ENCODE peak calls at places on chromosomes 11 and 22, in nine cellular contexts. B is ACHN; M is head of caudate nucleus; X is stimulated activated CD4-positive, alpha-beta T cell treated with anti-CD3 and anti-CD28 coated beads, Interleukin-4, amount 100 ng/mL, for 1 hour; L is ecto neural progenitor cell; V is neural crest cell; K is NCI-H2081; Q is activated T-cell treated with anti-CD3 and anti-CD28 coated beads for 48 hours; A is HCEC 1CT. H is an unnamed sample.

GRCh38 chr11:4626207-4627105 is 10.8 kb upstream of the OR51D1 start:
- DNase-seq in B (peak; percentile 69), M (no peak), X (peak; percentile 15), L (peak; percentile 82), V (peak; percentile 82), K (peak; percentile 88), Q (peak; percentile 27), A (peak; percentile 62), H (no peak)

GRCh38 chr11:130070829-130071205 is 1.1 kb downstream of the APLP2 start:
- DNase-seq in B (peak; percentile 35), M (peak; percentile 30), X (no peak), L (no peak), V (no peak), K (no peak), Q (no peak), A (peak; percentile 26), H (no peak)

GRCh38 chr11:113519989-113520613 is 44.9 kb upstream of the DRD2 start:
- DNase-seq in B (no peak), M (no peak), X (no peak), L (peak; percentile 20), V (no peak), K (no peak), Q (no peak), A (no peak), H (no peak)

GRCh38 chr11:124640660-124641059 is 18.0 kb downstream of the TBRG1 start:
- DNase-seq in B (no peak), M (no peak), X (no peak), L (no peak), V (no peak), K (no peak), Q (no peak), A (no peak), H (no peak)

GRCh38 chr22:23256986-23257888 is 76.9 kb downstream of the BCR start:
- DNase-seq in B (no peak), M (no peak), X (no peak), L (no peak), V (no peak), K (no peak), Q (no peak), A (no peak), H (no peak)

GRCh38 chr11:84255483-84255882 is 969.3 kb upstream of the CCDC90B start:
- DNase-seq in B (no peak), M (no peak), X (no peak), L (no peak), V (no peak), K (no peak), Q (no peak), A (no peak), H (no peak)

GRCh38 chr11:72720806-72721205 is 31.4 kb downstream of the ARAP1 start:
- DNase-seq in B (no peak), M (no peak), X (no peak), L (no peak), V (no peak), K (no peak), Q (no peak), A (no peak), H (no peak)

GRCh38 chr11:66467756-66468155 is 1.1 kb downstream of the PELI3 start:
- DNase-seq in B (no peak), M (no peak), X (no peak), L (peak; percentile 79), V (peak; percentile 58), K (peak; percentile 20), Q (no peak), A (no peak), H (no peak)

GRCh38 chr11:86335131-86335768 is 33.2 kb downstream of the HIKESHI start:
- DNase-seq in B (no peak), M (no peak), X (no peak), L (no peak), V (no peak), K (no peak), Q (no peak), A (no peak), H (no peak)

GRCh38 chr11:26905368-26905767 is 88.5 kb upstream of the FIBIN start:
- DNase-seq in B (no peak), M (peak; percentile 5), X (no peak), L (no peak), V (no peak), K (peak; percentile 16), Q (no peak), A (peak; percentile 74), H (no peak)

GRCh38 chr22:46064236-46064965 is 85.9 kb upstream of the PPARA start:
- DNase-seq in B (no peak), M (no peak), X (no peak), L (no peak), V (no peak), K (no peak), Q (no peak), A (no peak), H (no peak)

GRCh38 chr11:13367115-13367514 is 89.5 kb downstream of the BMAL1 start:
- DNase-seq in B (no peak), M (peak; percentile 80), X (no peak), L (no peak), V (no peak), K (no peak), Q (no peak), A (no peak), H (no peak)

H was measured in GM12878.